ENCODE peak calls at places on chromosomes 7 and 10, in eight cellular contexts. R, D, K, A, Q, B, T and M are unnamed samples.

GRCh38 chr7:92609921-92610518 is 19.8 kb upstream of the FAM133B start:
- DNase-seq in A (peak; percentile 68), K (no peak), T (peak; percentile 22), Q (no peak), B (no peak), R (no peak), D (no peak), M (no peak)

GRCh38 chr10:7102557-7103349 is 308.1 kb downstream of the SFMBT2 start:
- DNase-seq in R (no peak), Q (no peak), K (no peak), D (no peak), A (no peak), T (no peak), B (no peak), M (no peak)

GRCh38 chr7:45663167-45663921 is 89.2 kb downstream of the ADCY1 start:
- DNase-seq in R (peak; percentile 32), Q (peak; percentile 30), T (no peak), D (no peak), A (no peak), K (no peak), B (peak; percentile 24), M (no peak)

GRCh38 chr10:10564081-10564480 is 453.6 kb upstream of the CELF2 start:
- DNase-seq in T (no peak), R (no peak), D (no peak), B (no peak), Q (no peak), A (no peak), K (no peak), M (no peak)

GRCh38 chr10:29763396-29763795 is 128.6 kb upstream of the SVIL start:
- DNase-seq in B (no peak), A (no peak), Q (no peak), T (no peak), D (no peak), K (no peak), R (no peak), M (no peak)

GRCh38 chr10:89164920-89165319 is 42.2 kb downstream of the CH25H start:
- DNase-seq in R (no peak), D (no peak), Q (no peak), A (no peak), T (no peak), B (no peak), K (no peak), M (no peak)

GRCh38 chr10:118927317-118927716 is 102.2 kb upstream of the NANOS1 start:
- DNase-seq in R (no peak), A (no peak), D (no peak), K (no peak), B (no peak), T (no peak), Q (no peak), M (no peak)

GRCh38 chr10:114307731-114308130 is 68.7 kb downstream of the VWA2 start:
- DNase-seq in B (no peak), R (no peak), K (no peak), A (no peak), T (no peak), Q (no peak), D (no peak), M (no peak)

GRCh38 chr10:35495521-35496238 is 109.5 kb upstream of the GJD4 start:
- DNase-seq in B (peak; percentile 28), A (no peak), D (no peak), T (no peak), Q (no peak), K (no peak), R (no peak), M (no peak)

GRCh38 chr10:77605466-77605865 is 32.1 kb downstream of the KCNMA1 start:
- DNase-seq in B (no peak), A (peak; percentile 36), R (no peak), T (no peak), D (no peak), K (no peak), Q (peak; percentile 35), M (no peak)

GRCh38 chr10:59847326-59847725 is 59.0 kb downstream of the CCDC6 start:
- DNase-seq in B (no peak), K (no peak), R (no peak), D (no peak), Q (no peak), A (no peak), T (no peak), M (no peak)

GRCh38 chr10:71347587-71348395 is 28.7 kb downstream of the SLC29A3 start:
- DNase-seq in T (no peak), Q (no peak), A (no peak), D (no peak), K (no peak), R (no peak), B (no peak), M (no peak)

GRCh38 chr10:63236113-63236935 is 103.2 kb downstream of the NRBF2 start:
- DNase-seq in A (peak; percentile 96), K (no peak), Q (no peak), R (peak; percentile 19), T (no peak), D (no peak), B (peak; percentile 43), M (no peak)

GRCh38 chr10:104333037-104333727 is 5.1 kb downstream of the ITPRIP start:
- DNase-seq in T (no peak), K (no peak), D (peak; percentile 47), R (no peak), A (no peak), B (no peak), Q (no peak), M (peak; percentile 72)

GRCh38 chr10:59668081-59668480 is 41.6 kb downstream of the SLC16A9 start:
- DNase-seq in B (no peak), R (no peak), T (no peak), K (no peak), D (no peak), A (no peak), Q (no peak), M (no peak)

GRCh38 chr10:113704637-113705343 is 25.1 kb downstream of the CASP7 start:
- DNase-seq in B (peak; percentile 19), Q (peak; percentile 39), A (peak; percentile 57), K (no peak), T (peak; percentile 36), R (peak; percentile 32), D (no peak), M (no peak)

GRCh38 chr10:4177826-4178225 is 392.8 kb upstream of the KLF6 start:
- DNase-seq in B (no peak), T (no peak), A (no peak), Q (no peak), R (no peak), K (no peak), D (no peak), M (no peak)

GRCh38 chr10:5816170-5816569 is 2.9 kb upstream of the GDI2 start:
- DNase-seq in A (no peak), R (no peak), D (no peak), K (no peak), B (no peak), Q (no peak), T (no peak), M (no peak)

GRCh38 chr7:90900640-90901353 is 304.7 kb downstream of the CDK14 start:
- DNase-seq in B (no peak), D (no peak), Q (no peak), A (no peak), T (no peak), K (no peak), R (no peak), M (no peak)